ENCODE peak calls at places on chromosomes 5 and 9, in five cellular contexts. F is IMR-90, X is H9, N is H1, B is mesenchymal stem cell. G is an unnamed sample.

GRCh38 chr5:123811771-123812170 is 299.8 kb downstream of the CSNK1G3 start:
- DNase-seq in F (no peak), B (no peak), X (no peak), N (no peak), G (no peak)

GRCh38 chr9:125099816-125100215 is 43.5 kb downstream of the SCAI start:
- DNase-seq in B (no peak), F (no peak), X (no peak), N (no peak), G (no peak)

GRCh38 chr5:147822686-147823491 is 8.6 kb downstream of the SPINK1 start:
- DNase-seq in B (peak), F (peak), N (no peak), X (peak), G (peak)

GRCh38 chr5:78360674-78361225 is 333 bp downstream of the SCAMP1 start:
- DNase-seq in X (peak), B (no peak), N (peak), F (no peak), G (no peak)

GRCh38 chr5:78508231-78508765 is 140.3 kb downstream of the LHFPL2 start:
- DNase-seq in N (no peak), F (peak), B (peak), X (no peak), G (no peak)

GRCh38 chr5:60010328-60010727 is 116.8 kb upstream of the PDE4D start:
- DNase-seq in F (no peak), X (no peak), B (no peak), N (no peak), G (no peak)

GRCh38 chr9:16069671-16070586 is 517.1 kb downstream of the CCDC171 start:
- DNase-seq in B (no peak), X (no peak), F (peak), N (no peak), G (no peak)

GRCh38 chr9:13915591-13916301 is 398.2 kb downstream of the NFIB start:
- DNase-seq in B (peak), X (no peak), F (peak), N (no peak), G (no peak)

GRCh38 chr9:114285166-114285867 is 37.6 kb upstream of the ORM1 start:
- DNase-seq in X (peak), F (peak), B (peak), N (no peak), G (no peak)

GRCh38 chr5:111512026-111512405 is 319 bp downstream of the STARD4 start:
- DNase-seq in F (peak), X (no peak), B (peak), N (no peak), G (no peak)

GRCh38 chr5:34487202-34487879 is 168.8 kb upstream of the RAI14 start:
- DNase-seq in N (peak), F (peak), B (peak), X (no peak), G (no peak)

GRCh38 chr9:131092548-131093440 is 3.5 kb upstream of the AIF1L start:
- DNase-seq in B (no peak), F (no peak), N (no peak), X (no peak), G (no peak)
- H2AK5ac ChIP-seq in B (no peak), F (no peak), N (no peak), X (no peak), G (peak)

GRCh38 chr9:133960568-133961129 is 31.5 kb downstream of the VAV2 start:
- DNase-seq in N (no peak), B (no peak), F (no peak), X (no peak), G (no peak)

GRCh38 chr9:133957328-133957727 is 34.8 kb downstream of the VAV2 start:
- DNase-seq in X (no peak), F (no peak), N (no peak), B (no peak), G (no peak)

GRCh38 chr9:133958756-133959155 is 33.4 kb downstream of the VAV2 start:
- DNase-seq in N (no peak), X (no peak), F (no peak), B (no peak), G (no peak)

GRCh38 chr9:133959966-133960567 is 32.1 kb downstream of the VAV2 start:
- DNase-seq in X (no peak), N (no peak), B (no peak), F (no peak), G (no peak)

DNA sequence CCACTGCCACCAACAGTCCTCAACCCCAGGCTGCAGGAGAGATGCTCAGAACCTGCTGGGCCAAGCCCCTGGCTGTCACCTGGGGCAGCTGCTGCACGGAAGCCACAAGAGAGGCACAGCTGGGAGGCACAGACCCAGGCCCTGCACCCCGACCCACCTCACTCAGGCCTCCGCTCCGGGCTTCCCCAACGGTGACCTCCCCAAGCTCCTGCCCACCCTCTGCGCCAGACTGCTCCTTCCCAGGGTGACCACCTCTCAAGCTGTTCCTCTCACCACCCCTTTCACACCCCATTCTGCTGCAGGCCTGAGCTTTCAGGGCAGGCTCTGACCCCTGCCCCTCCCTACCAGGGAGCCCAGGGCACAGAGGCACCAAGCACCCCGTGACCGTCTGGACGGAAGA is 33.0 kb downstream of the VAV2 start:
- DNase-seq in B (no peak), X (no peak), N (no peak), F (no peak), G (no peak)
- H3K14ac ChIP-seq in B (no peak), X (peak), N (no peak), F (no peak), G (no peak)

GRCh38 chr9:129609486-129610192 is 11.3 kb downstream of the C9orf50 start:
- DNase-seq in N (peak), B (peak), F (no peak), X (no peak), G (no peak)
- H2AK5ac ChIP-seq in N (no peak), B (peak), F (peak), X (no peak), G (peak)

GRCh38 chr5:72817076-72817476 is 615 bp downstream of the TNPO1 start:
- DNase-seq in F (peak), B (peak), N (no peak), X (peak), G (no peak)
- H3K14ac ChIP-seq in F (peak), B (peak), N (no peak), X (peak), G (peak)

GRCh38 chr5:55667938-55668337 is 44.2 kb downstream of the SLC38A9 start:
- DNase-seq in B (no peak), X (no peak), N (no peak), F (no peak), G (no peak)
- H2AK5ac ChIP-seq in B (no peak), X (no peak), N (no peak), F (no peak), G (no peak)

DNA sequence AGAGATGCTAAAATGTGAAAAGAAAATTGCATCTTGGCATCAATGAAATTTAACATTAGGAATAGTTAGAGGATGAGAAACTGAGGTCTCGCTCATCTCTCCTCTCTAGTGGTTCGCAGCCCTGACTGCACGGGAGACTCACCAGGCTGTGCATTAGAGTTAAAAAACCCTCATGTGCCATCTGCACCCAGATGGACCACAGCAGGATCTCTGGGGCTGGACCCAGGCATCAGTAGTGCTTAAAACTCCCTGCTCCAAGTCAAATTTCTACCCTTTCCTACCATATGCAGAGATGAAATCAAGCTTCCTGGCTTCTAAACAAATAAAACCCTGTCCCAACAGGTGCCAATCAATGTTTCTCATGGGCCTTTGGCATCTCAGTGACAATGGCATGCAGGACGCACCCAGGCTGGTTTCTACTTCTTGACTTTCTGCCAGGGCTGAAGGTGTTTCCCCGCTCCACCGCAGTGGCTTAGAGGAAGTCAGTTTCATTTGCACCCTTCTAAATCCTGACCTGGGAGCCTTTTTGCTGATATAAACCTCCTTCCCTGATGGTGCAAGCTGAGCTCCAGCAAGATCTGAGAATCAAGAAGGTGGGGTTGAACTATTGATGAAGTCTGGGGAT is 132.6 kb downstream of the NSG2 start:
- DNase-seq in X (peak), F (no peak), N (peak), B (no peak), G (no peak)
- H3K14ac ChIP-seq in X (no peak), F (no peak), N (no peak), B (no peak), G (no peak)

GRCh38 chr9:126532019-126532462 is 81.7 kb upstream of the LMX1B start:
- DNase-seq in N (no peak), B (peak), F (no peak), X (peak), G (no peak)
- H2AK5ac ChIP-seq in N (no peak), B (no peak), F (no peak), X (no peak), G (peak)

GRCh38 chr9:128685636-128686489 is 3.2 kb upstream of the SET start:
- DNase-seq in F (no peak), X (no peak), N (no peak), B (peak), G (no peak)

GRCh38 chr9:128684065-128684324 is 5.0 kb upstream of the SET start:
- DNase-seq in B (no peak), N (no peak), F (no peak), X (no peak), G (peak)

GRCh38 chr9:128685022-128685332 is 4.0 kb upstream of the SET start:
- DNase-seq in F (no peak), B (no peak), X (no peak), N (no peak), G (no peak)

GRCh38 chr9:128683340-128684064 is 5.5 kb upstream of the SET start:
- DNase-seq in X (peak), B (peak), F (peak), N (peak), G (peak)

GRCh38 chr9:128684325-128685021 is 4.5 kb upstream of the SET start:
- DNase-seq in F (peak), N (peak), B (peak), X (peak), G (peak)
- H3K14ac ChIP-seq in F (peak), N (no peak), B (no peak), X (peak), G (no peak)

GRCh38 chr9:35829764-35830096 is 702 bp downstream of the TMEM8B start:
- DNase-seq in F (no peak), B (no peak), X (no peak), N (no peak), G (no peak)
- H2AK5ac ChIP-seq in F (peak), B (no peak), X (no peak), N (no peak), G (no peak)

DNA sequence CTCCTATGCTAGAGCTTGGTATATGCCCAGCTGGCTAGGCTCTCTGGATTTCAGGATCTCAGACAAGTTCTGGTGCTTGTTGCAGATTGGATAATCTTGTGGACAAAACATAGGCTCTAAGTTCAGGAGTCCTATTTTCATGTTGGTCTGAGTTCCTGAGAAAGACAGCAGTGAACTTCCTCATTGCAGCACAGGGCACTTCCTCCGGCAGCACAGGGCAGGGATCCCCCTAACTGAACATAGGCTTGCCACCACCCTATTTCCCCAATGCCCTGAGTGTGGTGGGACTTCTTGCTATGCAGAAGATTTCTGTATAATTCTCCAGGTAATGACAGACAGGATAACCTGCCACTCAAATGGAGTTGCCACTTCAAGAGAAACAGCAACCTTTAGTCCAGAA is 220.1 kb downstream of the PIK3R1 start:
- DNase-seq in B (no peak), N (no peak), X (no peak), F (no peak), G (no peak)
- H3K14ac ChIP-seq in B (no peak), N (no peak), X (no peak), F (peak), G (no peak)

G was measured in neuronal stem cell.